ENCODE peak calls at places on chromosomes 1 and 21, in four cellular contexts. X is lower leg skin, P is IMR-90, S is transverse colon. L is an unnamed sample.

GRCh38 chr1:195745170-195746009 is 862.9 kb downstream of the KCNT2 start:
- DNase-seq in X (no peak), P (peak; percentile 61), S (no peak), L (no peak)

GRCh38 chr1:68128157-68128556 is 77.7 kb upstream of the DIRAS3 start:
- DNase-seq in X (no peak), P (peak; percentile 60), S (no peak), L (no peak)

GRCh38 chr1:234231061-234231892 is 142.0 kb upstream of the COA6 start:
- DNase-seq in X (no peak), P (no peak), S (no peak), L (no peak)

GRCh38 chr1:43854473-43854872 is 79.1 kb upstream of the ARTN start:
- DNase-seq in X (no peak), P (no peak), S (no peak), L (no peak)

GRCh38 chr1:65066766-65067490 is 81.1 kb upstream of the AK4 start:
- DNase-seq in X (peak; percentile 96), P (peak; percentile 58), S (peak; percentile 94), L (peak; percentile 98)

GRCh38 chr1:21828075-21828474 is 16.0 kb downstream of the LDLRAD2 start:
- DNase-seq in X (no peak), P (no peak), S (no peak), L (no peak)

GRCh38 chr1:236168716-236169429 is 26.5 kb downstream of the GPR137B start:
- DNase-seq in X (peak; percentile 66), P (peak; percentile 53), S (no peak), L (peak; percentile 79)

GRCh38 chr21:36647279-36648093 is 51.4 kb upstream of the SIM2 start:
- DNase-seq in X (no peak), P (peak; percentile 48), S (no peak), L (no peak)

GRCh38 chr1:203584040-203584439 is 42.6 kb upstream of the ATP2B4 start:
- DNase-seq in X (no peak), P (peak; percentile 61), S (no peak), L (no peak)

GRCh38 chr1:244319283-244320132 is 132.2 kb downstream of the ADSS2 start:
- DNase-seq in X (peak; percentile 45), P (peak; percentile 90), S (no peak), L (no peak)

GRCh38 chr1:70314706-70315304 is 39.7 kb downstream of the ANKRD13C start:
- DNase-seq in X (no peak), P (no peak), S (no peak), L (no peak)

GRCh38 chr1:94795321-94795899 is 24.7 kb upstream of the SLC44A3 start:
- DNase-seq in X (no peak), P (no peak), S (no peak), L (no peak)

GRCh38 chr1:53271446-53272090 is 33.2 kb upstream of the MAGOH start:
- DNase-seq in X (no peak), P (no peak), S (no peak), L (no peak)

GRCh38 chr1:203450016-203450415 is 25.6 kb upstream of the PRELP start:
- DNase-seq in X (no peak), P (no peak), S (no peak), L (no peak)

GRCh38 chr1:87720561-87720960 is 391.9 kb downstream of the LMO4 start:
- DNase-seq in X (no peak), P (no peak), S (no peak), L (no peak)

GRCh38 chr1:154745286-154745731 is 124.8 kb downstream of the KCNN3 start:
- DNase-seq in X (no peak), P (no peak), S (peak; percentile 31), L (peak; percentile 93)

GRCh38 chr1:154745750-154746425 is 124.2 kb downstream of the KCNN3 start:
- DNase-seq in X (no peak), P (no peak), S (no peak), L (no peak)

GRCh38 chr1:154747841-154748766 is 122.0 kb downstream of the KCNN3 start:
- DNase-seq in X (no peak), P (no peak), S (peak; percentile 48), L (peak; percentile 92)

GRCh38 chr1:154747380-154747779 is 122.7 kb downstream of the KCNN3 start:
- DNase-seq in X (no peak), P (no peak), S (no peak), L (no peak)

GRCh38 chr1:154746620-154747299 is 123.3 kb downstream of the KCNN3 start:
- DNase-seq in X (no peak), P (no peak), S (no peak), L (no peak)
- TF ChIP-seq POLR2A in X (no peak), P (no peak), S (no peak), L (no peak)

GRCh38 chr1:54951810-54952226 is 28.6 kb upstream of the TMEM61 start:
- DNase-seq in X (no peak), P (no peak), S (no peak), L (no peak)

GRCh38 chr1:54949971-54950360 is 30.5 kb upstream of the TMEM61 start:
- DNase-seq in X (no peak), P (peak; percentile 67), S (no peak), L (no peak)

GRCh38 chr1:54947540-54947939 is 32.9 kb upstream of the TMEM61 start:
- DNase-seq in X (no peak), P (no peak), S (no peak), L (no peak)

GRCh38 chr1:54952950-54953718 is 27.3 kb upstream of the TMEM61 start:
- DNase-seq in X (no peak), P (peak; percentile 42), S (no peak), L (no peak)

GRCh38 chr1:54950361-54951163 is 29.9 kb upstream of the TMEM61 start:
- DNase-seq in X (peak; percentile 87), P (peak; percentile 84), S (peak; percentile 80), L (peak; percentile 81)
- H3K4me3 ChIP-seq in X (no peak overlapping the region), P (no peak overlapping the region), S (no peak overlapping the region), L (no peak overlapping the region)

GRCh38 chr1:60427701-60428100 is 354.1 kb upstream of the C1orf87 start:
- DNase-seq in X (no peak), P (no peak), S (no peak), L (no peak)
- TF ChIP-seq POLR2A in X (no peak), P (no peak), S (no peak), L (no peak)

GRCh38 chr1:227733309-227733705 is 1.8 kb downstream of the JMJD4 start:
- DNase-seq in X (no peak), P (no peak), S (no peak), L (no peak)
- H3K4me3 ChIP-seq in X (no peak overlapping the region), P (no peak overlapping the region), S (no peak overlapping the region), L (no peak overlapping the region)

L was measured in sigmoid colon.